ENCODE peak calls at places on chromosomes 7 and 10, in ten cellular contexts. L is HCT116, Z is A673, V is bronchial epithelial cell, K is WERI-Rb-1, S is psoas muscle, F is astrocyte of the spinal cord, E is choroid plexus epithelial cell, T is cardiac muscle cell, P is breast epithelium. D is an unnamed sample.

GRCh38 chr10:59265140-59265539 is 88.7 kb downstream of the PHYHIPL start:
- DNase-seq in P (no peak), E (no peak), S (no peak), V (no peak), T (peak; percentile 27), F (no peak), Z (no peak), L (no peak), K (no peak), D (no peak)

GRCh38 chr10:33129987-33130386 is 172.0 kb upstream of the ITGB1 start:
- DNase-seq in P (no peak), E (peak; percentile 96), V (peak; percentile 51), Z (no peak), L (no peak), S (no peak), F (peak; percentile 85), T (no peak), K (no peak), D (peak; percentile 67)

GRCh38 chr7:101390901-101391301 is 28.2 kb downstream of the COL26A1 start:
- DNase-seq in T (peak; percentile 54), Z (no peak), F (peak; percentile 14), L (no peak), K (peak; percentile 56), V (no peak), P (no peak), S (no peak), E (peak; percentile 68), D (peak; percentile 16)

GRCh38 chr7:13794581-13794980 is 194.9 kb downstream of the ETV1 start:
- DNase-seq in E (no peak), V (no peak), S (no peak), F (peak; percentile 52), K (no peak), L (no peak), Z (no peak), T (no peak), P (no peak), D (no peak)

GRCh38 chr10:31660301-31660700 is 268.3 kb downstream of the ARHGAP12 start:
- DNase-seq in F (no peak), E (no peak), P (no peak), S (no peak), V (no peak), L (no peak), Z (no peak), K (no peak), T (no peak), D (no peak)

GRCh38 chr10:12405342-12406320 is 56.3 kb downstream of the CAMK1D start:
- DNase-seq in S (no peak), P (no peak), Z (no peak), K (no peak), T (no peak), E (no peak), V (peak; percentile 76), F (peak; percentile 35), L (no peak), D (no peak)

GRCh38 chr10:43689618-43689954 is 40.9 kb upstream of the ZNF32 start:
- DNase-seq in T (peak; percentile 20), L (no peak), K (peak; percentile 35), P (peak; percentile 32), F (no peak), S (peak; percentile 60), V (no peak), E (peak; percentile 40), Z (peak; percentile 15), D (peak; percentile 49)

GRCh38 chr10:79397575-79398303 is 47.7 kb downstream of the ZCCHC24 start:
- DNase-seq in L (no peak), P (no peak), E (peak; percentile 60), F (peak; percentile 59), S (peak; percentile 77), Z (no peak), K (no peak), V (no peak), T (no peak), D (peak; percentile 62)

GRCh38 chr7:99312316-99313203 is 13.1 kb upstream of the ARPC1A start:
- DNase-seq in L (peak; percentile 32), P (peak; percentile 52), K (peak; percentile 62), V (peak; percentile 57), E (peak; percentile 72), S (peak; percentile 60), T (peak; percentile 73), F (peak; percentile 53), Z (peak; percentile 79), D (peak; percentile 76)

GRCh38 chr7:125136341-125136740 is 206.7 kb upstream of the POT1 start:
- DNase-seq in T (no peak), S (no peak), Z (no peak), P (no peak), F (no peak), E (no peak), V (peak; percentile 85), L (peak; percentile 32), K (no peak), D (peak; percentile 4)

GRCh38 chr10:79239275-79239779 is 107.9 kb upstream of the PPIF start:
- DNase-seq in E (peak; percentile 43), L (no peak), P (peak; percentile 55), T (peak; percentile 87), S (peak; percentile 52), K (no peak), Z (no peak), V (peak; percentile 64), F (peak; percentile 37), D (no peak)

DNA sequence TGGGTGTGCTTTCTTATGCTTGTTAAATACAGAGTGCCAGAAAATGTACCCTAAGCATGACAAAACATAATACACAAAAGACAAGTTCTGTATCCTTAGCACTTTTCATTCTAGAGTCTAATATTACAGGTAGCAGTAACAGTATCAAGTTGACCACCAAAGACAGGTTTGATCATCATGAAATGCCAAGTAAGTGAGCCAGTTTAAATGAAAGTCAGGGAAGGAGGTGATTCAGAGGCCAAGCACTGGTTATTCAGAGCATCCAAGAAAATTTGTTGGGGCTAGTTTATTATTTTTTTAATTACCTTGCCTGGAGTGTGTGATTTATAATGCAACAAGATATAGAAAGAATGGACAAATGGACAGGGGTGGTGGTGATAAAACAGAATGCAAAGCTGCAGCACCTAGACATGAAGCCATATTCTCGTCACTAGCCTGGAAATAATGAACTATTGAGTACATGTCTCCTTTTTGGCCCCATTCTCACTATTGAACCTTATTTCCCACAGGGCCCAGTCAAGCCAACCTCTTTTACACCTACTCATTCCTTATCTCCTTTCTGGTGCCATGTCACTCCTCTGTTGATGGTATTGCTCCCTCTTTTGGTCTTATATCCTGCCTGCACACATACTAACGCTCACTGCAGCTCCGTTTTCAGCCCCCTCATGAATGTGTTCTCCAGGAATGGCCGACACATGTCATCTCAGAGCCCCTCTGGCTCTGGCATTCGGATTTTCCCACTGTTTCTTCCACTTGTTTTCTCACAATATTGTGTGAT is 78.6 kb upstream of the GLCCI1 start:
- DNase-seq in T (no peak), V (peak; percentile 29), E (no peak), F (no peak), P (no peak), K (no peak), Z (no peak), S (no peak), L (no peak), D (no peak)
- TF ChIP-seq CTCF in T (no peak), V (no peak), E (no peak), F (no peak), P (no peak), K (peak; percentile 23), Z (no peak), S (no peak), L (no peak), D (no peak)

GRCh38 chr7:50146692-50147091 is 53.6 kb upstream of the ZPBP start:
- DNase-seq in Z (no peak), P (no peak), F (no peak), V (no peak), E (no peak), S (no peak), L (no peak), K (no peak), T (no peak), D (no peak)
- H3K4me3 ChIP-seq in Z (no peak overlapping the region), P (no peak overlapping the region), F (no peak overlapping the region), V (no peak overlapping the region), E (no peak overlapping the region), S (no peak overlapping the region), L (no peak overlapping the region), K (no peak overlapping the region), T (no peak overlapping the region), D (no peak overlapping the region)

DNA sequence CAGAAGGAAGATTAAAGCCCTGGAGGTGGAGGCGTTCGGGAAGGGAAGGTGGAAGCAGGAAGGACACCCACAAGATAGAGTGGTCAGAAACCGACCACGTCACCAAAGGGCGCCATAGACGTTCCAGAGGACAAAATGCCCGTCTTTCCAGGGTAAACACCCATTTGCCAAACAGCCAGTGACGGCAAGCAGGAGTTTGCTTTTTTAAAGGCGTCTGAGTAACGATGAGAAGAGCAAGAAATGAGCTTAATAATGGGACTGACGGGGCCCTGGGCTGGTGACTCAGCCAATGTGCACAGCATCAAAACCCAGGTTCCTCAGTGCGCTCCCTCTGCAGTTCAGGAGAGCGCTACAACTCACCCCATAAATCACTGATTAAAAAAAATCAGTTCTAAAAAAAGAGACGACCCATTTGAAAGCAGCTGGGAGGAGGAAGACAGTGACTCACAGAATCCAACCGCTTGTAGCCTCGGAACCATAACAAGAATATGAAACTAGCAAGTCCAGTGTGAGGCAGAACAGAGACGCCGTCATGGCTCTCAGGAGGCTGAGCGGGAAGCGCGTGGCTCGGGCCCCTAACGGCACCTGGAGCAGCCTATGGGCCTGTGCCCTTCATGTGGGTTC is 5.9 kb downstream of the DIP2C start:
- DNase-seq in K (no peak), E (peak; percentile 69), Z (peak; percentile 57), V (no peak), F (peak; percentile 95), L (peak; percentile 50), P (no peak), T (no peak), S (peak; percentile 47), D (peak; percentile 56)
- TF ChIP-seq CTCF in K (no peak), E (peak; percentile 17), Z (no peak), V (no peak), F (peak; percentile 30), L (no peak), P (no peak), T (no peak), S (no peak), D (no peak)

DNA sequence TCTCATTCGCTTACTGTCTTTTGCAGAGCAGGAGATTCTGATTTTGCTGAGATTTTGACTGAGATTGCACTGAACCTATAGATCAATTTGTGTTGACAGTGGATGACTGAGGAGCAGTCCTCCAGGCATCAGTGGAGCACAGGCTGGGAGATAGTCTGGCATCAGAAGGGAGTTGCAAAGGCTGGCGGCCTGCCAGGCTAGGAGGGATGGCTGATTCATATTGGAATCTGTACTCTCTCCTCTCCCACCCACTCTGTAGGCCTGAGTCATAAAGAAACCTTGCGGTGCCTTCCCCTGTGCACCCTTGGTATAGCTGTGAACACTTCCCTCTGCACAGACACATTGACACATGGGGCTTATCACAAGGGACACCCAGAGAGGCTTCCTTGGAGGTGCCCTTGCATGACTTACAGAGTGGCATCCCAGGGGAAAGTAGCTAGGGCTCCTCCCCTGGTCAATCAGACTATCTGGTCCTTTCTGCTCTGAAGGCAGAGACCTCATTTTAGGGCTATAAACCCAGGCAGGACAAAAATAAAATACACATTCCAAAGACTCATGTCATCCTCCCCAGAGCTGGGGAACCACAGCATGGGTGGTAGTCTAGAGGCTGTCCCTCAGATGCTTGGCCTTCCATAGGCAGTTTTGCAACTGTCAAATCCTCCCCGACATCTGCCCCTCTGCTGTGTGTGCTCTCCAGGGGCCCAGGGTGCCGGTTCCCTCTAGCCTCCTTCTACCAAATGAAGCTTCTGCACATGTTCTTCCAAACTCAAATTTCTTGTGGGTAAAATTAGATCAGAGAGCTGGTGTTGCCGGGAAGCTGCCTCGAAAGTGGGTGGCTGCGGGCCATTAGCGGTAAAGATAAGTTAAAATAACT is 37.4 kb upstream of the EEPD1 start:
- DNase-seq in K (no peak), T (peak; percentile 38), Z (peak; percentile 85), P (no peak), F (peak; percentile 96), S (peak; percentile 85), V (peak; percentile 97), E (peak; percentile 97), L (peak; percentile 90), D (peak; percentile 95)
- H3K4me3 ChIP-seq in K (no peak overlapping the region), T (no peak overlapping the region), Z (no peak overlapping the region), P (no peak overlapping the region), F (no peak overlapping the region), S (no peak overlapping the region), V (no peak overlapping the region), E (no peak overlapping the region), L (peak overlapping the region; percentile 52), D (no peak overlapping the region)